ENCODE peak calls at places on chromosomes 13 and 19, in nine cellular contexts. W is foreskin keratinocyte; Z is Right ventricle myocardium inferior; R is HCT116; F is activated T-cell treated with anti-CD3 and anti-CD28 coated beads, Interleukin-2, amount 50 U/mL, for 72 hours; I is left lung; B is Panc1; T is upper lobe of left lung; S is omental fat pad. P is an unnamed sample.

GRCh38 chr19:4619668-4620294 is 19.5 kb upstream of the TNFAIP8L1 start:
- ATAC-seq in W (no peak), S (no peak), R (no peak), B (no peak), F (no peak), Z (no peak), T (no peak), I (no peak), P (no peak)

GRCh38 chr13:97223711-97224461 is 1.8 kb downstream of the MBNL2 start:
- ATAC-seq in B (peak; percentile 8), W (peak; percentile 39), I (peak; percentile 68), F (no peak), Z (peak; percentile 62), R (peak; percentile 37), T (peak; percentile 86), S (peak; percentile 62), P (peak; percentile 18)

GRCh38 chr13:98918771-98919170 is 59.1 kb downstream of the DOCK9 start:
- ATAC-seq in T (no peak), F (no peak), R (no peak), S (no peak), B (no peak), I (no peak), W (no peak), Z (no peak), P (no peak)

GRCh38 chr13:37942929-37943328 is 73.4 kb upstream of the TRPC4 start:
- ATAC-seq in W (no peak), T (no peak), Z (no peak), I (no peak), R (no peak), B (no peak), F (no peak), S (no peak), P (no peak)

GRCh38 chr13:27329210-27329609 is 58.6 kb downstream of the RASL11A start:
- ATAC-seq in T (no peak), F (no peak), Z (no peak), S (no peak), I (no peak), R (no peak), W (no peak), B (no peak), P (no peak)

GRCh38 chr19:8141726-8142524 is 7.5 kb downstream of the FBN3 start:
- ATAC-seq in W (no peak), R (no peak), F (no peak), Z (no peak), B (no peak), S (no peak), T (no peak), I (no peak), P (no peak)

GRCh38 chr19:35224681-35225604 is 3.6 kb downstream of the FAM187B start:
- ATAC-seq in W (peak; percentile 32), F (no peak), B (no peak), R (peak; percentile 77), Z (no peak), I (peak; percentile 93), T (peak; percentile 35), S (peak; percentile 55), P (peak; percentile 46)

GRCh38 chr19:43609872-43610271 is 2.0 kb upstream of the SRRM5 start:
- ATAC-seq in S (no peak), Z (no peak), B (no peak), F (no peak), I (no peak), R (no peak), T (no peak), W (no peak), P (no peak)

GRCh38 chr19:16605552-16605951 is 22.5 kb downstream of the MED26 start:
- ATAC-seq in W (no peak), B (no peak), S (no peak), I (peak; percentile 51), T (no peak), F (no peak), Z (peak; percentile 45), R (no peak), P (no peak)

GRCh38 chr13:35470671-35471465 is 5.6 kb downstream of the MAB21L1 start:
- ATAC-seq in Z (peak; percentile 95), R (no peak), S (peak; percentile 64), I (peak; percentile 83), F (peak; percentile 37), W (peak; percentile 55), B (no peak), T (peak; percentile 89), P (no peak)

GRCh38 chr19:5951338-5951861 is 26.5 kb downstream of the RANBP3 start:
- ATAC-seq in I (peak; percentile 30), Z (no peak), T (no peak), R (no peak), S (no peak), F (no peak), B (no peak), W (no peak), P (no peak)

GRCh38 chr13:27194895-27195764 is 23.5 kb upstream of the USP12 start:
- ATAC-seq in W (peak; percentile 98), F (peak; percentile 84), T (no peak), Z (no peak), B (peak; percentile 97), S (no peak), I (peak; percentile 90), R (peak; percentile 98), P (peak; percentile 91)

GRCh38 chr19:32367948-32368536 is 22.6 kb downstream of the ZNF507 start:
- ATAC-seq in T (no peak), R (no peak), W (no peak), S (no peak), I (no peak), F (no peak), B (no peak), Z (no peak), P (no peak)

GRCh38 chr19:41159861-41160260 is 33.2 kb upstream of the CYP2S1 start:
- ATAC-seq in Z (no peak), I (no peak), B (no peak), W (no peak), T (no peak), S (no peak), R (no peak), F (no peak), P (no peak)

GRCh38 chr19:36152061-36152885 is at the start of gene COX7A1:
- ATAC-seq in B (peak; percentile 3), Z (peak; percentile 91), S (peak; percentile 66), I (peak; percentile 76), T (peak; percentile 86), F (no peak), W (no peak), R (peak; percentile 27), P (no peak)

GRCh38 chr13:41327994-41328778 is 17.1 kb downstream of the NAA16 start:
- ATAC-seq in B (no peak), I (no peak), W (no peak), T (no peak), R (no peak), F (no peak), Z (no peak), S (no peak), P (no peak)